ENCODE peak calls at places on chromosomes 16 and 17, in seven cellular contexts. One of them, this sample, is unnamed.

GRCh38 chr17:2894782-2895181 is 98.5 kb downstream of the RAP1GAP2 start:
- DNase-seq in MM.1S: no peak
- DNase-seq in HCT116: no peak
- DNase-seq in GM23248: no peak
- DNase-seq in fibroblast of lung: no peak
- DNase-seq in endothelial cell of umbilical vein: no peak
- DNase-seq in IMR-90: no peak
- DNase-seq in this sample: peak; percentile 52

GRCh38 chr17:1460233-1460632 is 4.2 kb upstream of the CRK start:
- DNase-seq in MM.1S: no peak
- DNase-seq in HCT116: no peak
- DNase-seq in GM23248: peak; percentile 67
- DNase-seq in fibroblast of lung: no peak
- DNase-seq in endothelial cell of umbilical vein: peak; percentile 49
- DNase-seq in IMR-90: no peak
- DNase-seq in this sample: peak; percentile 71

GRCh38 chr16:84307209-84307954 is 12.7 kb downstream of the WFDC1 start:
- DNase-seq in MM.1S: no peak
- DNase-seq in HCT116: no peak
- DNase-seq in GM23248: no peak
- DNase-seq in fibroblast of lung: no peak
- DNase-seq in endothelial cell of umbilical vein: no peak
- DNase-seq in IMR-90: no peak
- DNase-seq in this sample: no peak

GRCh38 chr16:82425661-82426060 is 201.1 kb upstream of the CDH13 start:
- DNase-seq in MM.1S: no peak
- DNase-seq in HCT116: no peak
- DNase-seq in GM23248: peak; percentile 26
- DNase-seq in fibroblast of lung: peak; percentile 2
- DNase-seq in endothelial cell of umbilical vein: no peak
- DNase-seq in IMR-90: no peak
- DNase-seq in this sample: no peak

GRCh38 chr17:46771601-46772012 is 46.9 kb downstream of the WNT3 start:
- DNase-seq in MM.1S: no peak
- DNase-seq in HCT116: no peak
- DNase-seq in GM23248: peak; percentile 58
- DNase-seq in fibroblast of lung: peak; percentile 30
- DNase-seq in endothelial cell of umbilical vein: no peak
- DNase-seq in IMR-90: no peak
- DNase-seq in this sample: no peak

GRCh38 chr17:57459286-57459915 is 203.1 kb downstream of the MSI2 start:
- DNase-seq in MM.1S: no peak
- DNase-seq in HCT116: peak; percentile 78
- DNase-seq in GM23248: peak; percentile 60
- DNase-seq in fibroblast of lung: peak; percentile 91
- DNase-seq in endothelial cell of umbilical vein: no peak
- DNase-seq in IMR-90: peak; percentile 82
- DNase-seq in this sample: no peak

GRCh38 chr17:72812823-72813222 is 279.7 kb downstream of the SLC39A11 start:
- DNase-seq in MM.1S: no peak
- DNase-seq in HCT116: peak; percentile 51
- DNase-seq in GM23248: peak; percentile 41
- DNase-seq in fibroblast of lung: peak; percentile 73
- DNase-seq in endothelial cell of umbilical vein: no peak
- DNase-seq in IMR-90: peak; percentile 86
- DNase-seq in this sample: no peak

GRCh38 chr16:64489449-64489848 is 632.4 kb downstream of the CDH11 start:
- DNase-seq in MM.1S: no peak
- DNase-seq in HCT116: no peak
- DNase-seq in GM23248: no peak
- DNase-seq in fibroblast of lung: peak; percentile 30
- DNase-seq in endothelial cell of umbilical vein: no peak
- DNase-seq in IMR-90: peak; percentile 7
- DNase-seq in this sample: no peak

GRCh38 chr16:15799851-15800495 is 56.9 kb downstream of the MYH11 start:
- DNase-seq in MM.1S: no peak
- DNase-seq in HCT116: no peak
- DNase-seq in GM23248: no peak
- DNase-seq in fibroblast of lung: no peak
- DNase-seq in endothelial cell of umbilical vein: no peak
- DNase-seq in IMR-90: no peak
- DNase-seq in this sample: no peak

GRCh38 chr17:29292992-29293889 is 707 bp downstream of the NUFIP2 start:
- DNase-seq in MM.1S: peak; percentile 44
- DNase-seq in HCT116: no peak
- DNase-seq in GM23248: peak; percentile 84
- DNase-seq in fibroblast of lung: peak; percentile 45
- DNase-seq in endothelial cell of umbilical vein: peak; percentile 38
- DNase-seq in IMR-90: peak; percentile 34
- DNase-seq in this sample: peak; percentile 69

GRCh38 chr17:66619196-66619595 is 215.7 kb upstream of the CACNG5 start:
- DNase-seq in MM.1S: no peak
- DNase-seq in HCT116: no peak
- DNase-seq in GM23248: no peak
- DNase-seq in fibroblast of lung: no peak
- DNase-seq in endothelial cell of umbilical vein: no peak
- DNase-seq in IMR-90: no peak
- DNase-seq in this sample: no peak

GRCh38 chr16:76345093-76345735 is 68.0 kb downstream of the CNTNAP4 start:
- DNase-seq in MM.1S: no peak
- DNase-seq in HCT116: no peak
- DNase-seq in GM23248: peak; percentile 0
- DNase-seq in fibroblast of lung: peak; percentile 29
- DNase-seq in endothelial cell of umbilical vein: no peak
- DNase-seq in IMR-90: no peak
- DNase-seq in this sample: no peak

GRCh38 chr16:87765776-87766484 is at the start of gene KLHDC4:
- DNase-seq in MM.1S: peak; percentile 72
- DNase-seq in HCT116: peak; percentile 81
- DNase-seq in GM23248: peak; percentile 93
- DNase-seq in fibroblast of lung: peak; percentile 83
- DNase-seq in endothelial cell of umbilical vein: peak; percentile 86
- DNase-seq in IMR-90: peak; percentile 82
- DNase-seq in this sample: peak; percentile 91

GRCh38 chr16:57484515-57485005 is 1.7 kb downstream of the DOK4 start:
- DNase-seq in MM.1S: no peak
- DNase-seq in HCT116: no peak
- DNase-seq in GM23248: no peak
- DNase-seq in fibroblast of lung: no peak
- DNase-seq in endothelial cell of umbilical vein: no peak
- DNase-seq in IMR-90: no peak
- DNase-seq in this sample: no peak

GRCh38 chr17:62807812-62808575 is at the start of gene MARCHF10:
- DNase-seq in MM.1S: peak; percentile 21
- DNase-seq in HCT116: no peak
- DNase-seq in GM23248: no peak
- DNase-seq in fibroblast of lung: peak; percentile 27
- DNase-seq in endothelial cell of umbilical vein: no peak
- DNase-seq in IMR-90: no peak
- DNase-seq in this sample: peak; percentile 40

GRCh38 chr17:63249256-63250006 is 196.7 kb downstream of the CYB561 start:
- DNase-seq in MM.1S: no peak
- DNase-seq in HCT116: no peak
- DNase-seq in GM23248: no peak
- DNase-seq in fibroblast of lung: peak; percentile 56
- DNase-seq in endothelial cell of umbilical vein: peak; percentile 89
- DNase-seq in IMR-90: peak; percentile 42
- DNase-seq in this sample: no peak

GRCh38 chr17:81734405-81735055 is 22.4 kb downstream of the SLC25A10 start:
- DNase-seq in MM.1S: no peak
- DNase-seq in HCT116: no peak
- DNase-seq in GM23248: no peak
- DNase-seq in fibroblast of lung: no peak
- DNase-seq in endothelial cell of umbilical vein: no peak
- DNase-seq in IMR-90: no peak
- DNase-seq in this sample: peak; percentile 91

GRCh38 chr16:27982184-27982583 is 81.3 kb downstream of the GSG1L start:
- DNase-seq in MM.1S: no peak
- DNase-seq in HCT116: peak; percentile 42
- DNase-seq in GM23248: no peak
- DNase-seq in fibroblast of lung: no peak
- DNase-seq in endothelial cell of umbilical vein: no peak
- DNase-seq in IMR-90: no peak
- DNase-seq in this sample: no peak

GRCh38 chr16:9885876-9886275 is 296.4 kb downstream of the GRIN2A start:
- DNase-seq in MM.1S: no peak
- DNase-seq in HCT116: no peak
- DNase-seq in GM23248: no peak
- DNase-seq in fibroblast of lung: no peak
- DNase-seq in endothelial cell of umbilical vein: no peak
- DNase-seq in IMR-90: no peak
- DNase-seq in this sample: no peak

GRCh38 chr17:31677036-31677435 is 182.0 kb downstream of the COPRS start:
- DNase-seq in MM.1S: no peak
- DNase-seq in HCT116: no peak
- DNase-seq in GM23248: no peak
- DNase-seq in fibroblast of lung: no peak
- DNase-seq in endothelial cell of umbilical vein: no peak
- DNase-seq in IMR-90: no peak
- DNase-seq in this sample: no peak
- H3K27ac ChIP-seq in MM.1S: no peak overlapping the region
- H3K27ac ChIP-seq in HCT116: no peak overlapping the region
- H3K27ac ChIP-seq in GM23248: no peak overlapping the region
- H3K27ac ChIP-seq in fibroblast of lung: no peak overlapping the region
- H3K27ac ChIP-seq in endothelial cell of umbilical vein: no peak overlapping the region
- H3K27ac ChIP-seq in IMR-90: no peak overlapping the region
- H3K27ac ChIP-seq in this sample: no peak overlapping the region

GRCh38 chr17:77364941-77365583 is 224.3 kb downstream of the SEC14L1 start:
- DNase-seq in MM.1S: no peak
- DNase-seq in HCT116: no peak
- DNase-seq in GM23248: no peak
- DNase-seq in fibroblast of lung: no peak
- DNase-seq in endothelial cell of umbilical vein: no peak
- DNase-seq in IMR-90: no peak
- DNase-seq in this sample: no peak

GRCh38 chr17:77363821-77364361 is 223.1 kb downstream of the SEC14L1 start:
- DNase-seq in MM.1S: no peak
- DNase-seq in HCT116: no peak
- DNase-seq in GM23248: peak; percentile 74
- DNase-seq in fibroblast of lung: peak; percentile 75
- DNase-seq in endothelial cell of umbilical vein: peak; percentile 34
- DNase-seq in IMR-90: peak; percentile 58
- DNase-seq in this sample: no peak

GRCh38 chr17:77358801-77359716 is 218.3 kb downstream of the SEC14L1 start:
- DNase-seq in MM.1S: no peak
- DNase-seq in HCT116: no peak
- DNase-seq in GM23248: no peak
- DNase-seq in fibroblast of lung: no peak
- DNase-seq in endothelial cell of umbilical vein: no peak
- DNase-seq in IMR-90: no peak
- DNase-seq in this sample: peak; percentile 13

GRCh38 chr17:77364381-77364911 is 223.7 kb downstream of the SEC14L1 start:
- DNase-seq in MM.1S: no peak
- DNase-seq in HCT116: no peak
- DNase-seq in GM23248: no peak
- DNase-seq in fibroblast of lung: no peak
- DNase-seq in endothelial cell of umbilical vein: no peak
- DNase-seq in IMR-90: no peak
- DNase-seq in this sample: no peak

GRCh38 chr17:77361986-77362620 is 221.3 kb downstream of the SEC14L1 start:
- DNase-seq in MM.1S: no peak
- DNase-seq in HCT116: no peak
- DNase-seq in GM23248: no peak
- DNase-seq in fibroblast of lung: no peak
- DNase-seq in endothelial cell of umbilical vein: no peak
- DNase-seq in IMR-90: no peak
- DNase-seq in this sample: no peak
- H3K9ac ChIP-seq in MM.1S: no peak overlapping the region
- H3K9ac ChIP-seq in HCT116: peak overlapping the region; percentile 12
- H3K9ac ChIP-seq in GM23248: no peak overlapping the region
- H3K9ac ChIP-seq in fibroblast of lung: no peak overlapping the region
- H3K9ac ChIP-seq in endothelial cell of umbilical vein: no peak overlapping the region
- H3K9ac ChIP-seq in IMR-90: peak overlapping the region; percentile 21
- H3K9ac ChIP-seq in this sample: no peak overlapping the region

GRCh38 chr16:2199095-2199494 is 2.7 kb upstream of the CASKIN1 start:
- DNase-seq in MM.1S: no peak
- DNase-seq in HCT116: no peak
- DNase-seq in GM23248: no peak
- DNase-seq in fibroblast of lung: no peak
- DNase-seq in endothelial cell of umbilical vein: no peak
- DNase-seq in IMR-90: no peak
- DNase-seq in this sample: no peak

GRCh38 chr16:2196981-2197511 is 641 bp upstream of the CASKIN1 start:
- DNase-seq in MM.1S: no peak
- DNase-seq in HCT116: no peak
- DNase-seq in GM23248: peak; percentile 17
- DNase-seq in fibroblast of lung: no peak
- DNase-seq in endothelial cell of umbilical vein: no peak
- DNase-seq in IMR-90: no peak
- DNase-seq in this sample: no peak

GRCh38 chr16:2198283-2198682 is 1.9 kb upstream of the CASKIN1 start:
- DNase-seq in MM.1S: no peak
- DNase-seq in HCT116: no peak
- DNase-seq in GM23248: no peak
- DNase-seq in fibroblast of lung: no peak
- DNase-seq in endothelial cell of umbilical vein: no peak
- DNase-seq in IMR-90: no peak
- DNase-seq in this sample: no peak

GRCh38 chr16:2196162-2196980 is at the start of gene CASKIN1:
- DNase-seq in MM.1S: no peak
- DNase-seq in HCT116: no peak
- DNase-seq in GM23248: peak; percentile 65
- DNase-seq in fibroblast of lung: peak; percentile 15
- DNase-seq in endothelial cell of umbilical vein: no peak
- DNase-seq in IMR-90: no peak
- DNase-seq in this sample: no peak

DNA sequence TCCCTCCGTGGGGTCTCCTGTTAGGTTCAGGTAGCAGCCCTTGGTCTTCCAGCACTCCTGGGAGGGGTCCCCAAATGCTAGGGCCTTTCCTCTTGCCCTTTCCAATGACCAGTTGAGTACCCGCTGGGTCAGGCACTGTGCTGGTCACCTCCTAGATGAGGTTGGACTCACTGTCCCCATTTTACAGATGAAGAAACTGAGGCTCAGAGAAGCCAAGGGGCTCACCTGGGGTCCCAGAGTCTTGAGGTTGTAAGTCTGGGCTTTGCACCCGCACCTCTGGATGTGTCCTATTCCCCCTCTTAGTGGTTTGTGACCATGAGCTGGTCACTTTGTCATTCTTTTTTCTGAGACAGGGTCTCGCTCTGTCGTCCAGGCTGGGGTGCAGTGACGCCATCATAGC is 1.4 kb upstream of the CASKIN1 start:
- DNase-seq in MM.1S: no peak
- DNase-seq in HCT116: no peak
- DNase-seq in GM23248: no peak
- DNase-seq in fibroblast of lung: no peak
- DNase-seq in endothelial cell of umbilical vein: no peak
- DNase-seq in IMR-90: no peak
- DNase-seq in this sample: no peak
- H3K27me3 ChIP-seq in MM.1S: peaks cover 83% of the 10 kb centered on the region
- H3K27me3 ChIP-seq in HCT116: no peaks in the 10 kb centered on the region
- H3K27me3 ChIP-seq in GM23248: peaks cover 29% of the 10 kb centered on the region
- H3K27me3 ChIP-seq in fibroblast of lung: peaks cover 45% of the 10 kb centered on the region
- H3K27me3 ChIP-seq in endothelial cell of umbilical vein: peaks cover 39% of the 10 kb centered on the region
- H3K27me3 ChIP-seq in IMR-90: peaks cover 67% of the 10 kb centered on the region
- H3K27me3 ChIP-seq in this sample: peaks cover 34% of the 10 kb centered on the region

DNA sequence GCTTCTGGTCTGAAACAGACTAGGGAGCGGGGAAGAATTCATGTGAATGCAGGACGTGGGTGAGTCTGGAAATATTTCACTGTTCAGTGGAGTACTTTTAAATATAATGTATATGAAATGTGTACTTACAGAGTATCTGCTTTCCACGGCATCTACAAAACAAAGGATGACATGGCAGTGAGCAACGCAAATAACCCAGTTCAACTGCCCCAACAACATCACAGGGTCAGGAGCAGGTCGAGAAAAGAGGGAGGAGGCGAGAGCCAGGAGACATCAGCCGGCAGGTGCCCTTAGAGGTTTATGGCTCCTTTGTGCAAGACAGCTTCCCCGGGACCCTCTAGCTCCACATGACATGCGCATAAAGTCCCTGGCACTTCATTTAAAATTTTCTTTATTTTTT is 61.1 kb downstream of the PECAM1 start:
- DNase-seq in MM.1S: no peak
- DNase-seq in HCT116: no peak
- DNase-seq in GM23248: no peak
- DNase-seq in fibroblast of lung: no peak
- DNase-seq in endothelial cell of umbilical vein: peak; percentile 37
- DNase-seq in IMR-90: no peak
- DNase-seq in this sample: no peak
- H3K27ac ChIP-seq in MM.1S: no peak overlapping the region
- H3K27ac ChIP-seq in HCT116: no peak overlapping the region
- H3K27ac ChIP-seq in GM23248: no peak overlapping the region
- H3K27ac ChIP-seq in fibroblast of lung: no peak overlapping the region
- H3K27ac ChIP-seq in endothelial cell of umbilical vein: peak overlapping the region; percentile 95
- H3K27ac ChIP-seq in IMR-90: no peak overlapping the region
- H3K27ac ChIP-seq in this sample: no peak overlapping the region